ENCODE peak calls at places on chromosome 20, in four cellular contexts. K is neural progenitor cell, E is Panc1, M is cardiac muscle cell. B is an unnamed sample. For H3K27me3, the result is how much of the 10 kb centered on the place peaks cover.

GRCh38 chr20:20360464-20360863 is 7.4 kb upstream of the INSM1 start:
- DNase-seq in K (peak), E (peak), M (peak), B (peak)

GRCh38 chr20:36862857-36863668 is 12.9 kb upstream of the TLDC2 start:
- DNase-seq in K (peak), E (no peak), M (no peak), B (no peak)

GRCh38 chr20:46400253-46400652 is 6.2 kb downstream of the ELMO2 start:
- DNase-seq in K (no peak), E (no peak), M (peak), B (peak)

GRCh38 chr20:6630494-6630893 is 137.0 kb upstream of the BMP2 start:
- DNase-seq in K (no peak), E (no peak), M (peak), B (no peak)

GRCh38 chr20:47576516-47577033 is 74.9 kb downstream of the NCOA3 start:
- DNase-seq in K (peak), E (no peak), M (peak), B (peak)

GRCh38 chr20:44969320-44969879 is 3.1 kb downstream of the STK4 start:
- DNase-seq in K (no peak), E (no peak), M (no peak), B (no peak)

GRCh38 chr20:45963059-45964011 is 8.7 kb downstream of the ZNF335 start:
- DNase-seq in K (peak), E (no peak), M (peak), B (peak)

GRCh38 chr20:60210779-60211617 is 252.8 kb downstream of the CDH26 start:
- DNase-seq in K (peak), E (peak), M (peak), B (peak)

GRCh38 chr20:63318391-63319163 is 25.6 kb downstream of the COL20A1 start:
- DNase-seq in K (no peak), E (no peak), M (no peak), B (no peak)

GRCh38 chr20:731891-732560 is 36.3 kb downstream of the SLC52A3 start:
- DNase-seq in K (no peak), E (no peak), M (no peak), B (no peak)

GRCh38 chr20:59413326-59413865 is 113.0 kb downstream of the EDN3 start:
- DNase-seq in K (peak), E (no peak), M (no peak), B (no peak)

GRCh38 chr20:17066955-17067354 is 159.9 kb upstream of the PCSK2 start:
- DNase-seq in K (no peak), E (no peak), M (no peak), B (no peak)

GRCh38 chr20:51495921-51496545 is 46.5 kb downstream of the NFATC2 start:
- DNase-seq in K (no peak), E (no peak), M (no peak), B (no peak)

GRCh38 chr20:63501818-63502670 is 3.2 kb upstream of the EEF1A2 start:
- DNase-seq in K (peak), E (no peak), M (no peak), B (peak)

GRCh38 chr20:63553933-63554290 is at the start of gene FNDC11:
- DNase-seq in K (peak), E (no peak), M (peak), B (peak)

GRCh38 chr20:10618611-10619245 is 55.1 kb downstream of the JAG1 start:
- DNase-seq in K (peak), E (no peak), M (no peak), B (no peak)

GRCh38 chr20:41094656-41095055 is 42.7 kb upstream of the PLCG1 start:
- DNase-seq in K (no peak), E (no peak), M (peak), B (no peak)

GRCh38 chr20:23284009-23284408 is 66.6 kb upstream of the NXT1 start:
- DNase-seq in K (no peak), E (no peak), M (no peak), B (no peak)

GRCh38 chr20:10076126-10077080 is 41.6 kb downstream of the ANKEF1 start:
- DNase-seq in K (no peak), E (no peak), M (peak), B (no peak)

GRCh38 chr20:58713801-58714339 is 21.3 kb downstream of the NPEPL1 start:
- DNase-seq in K (no peak), E (no peak), M (no peak), B (peak)

GRCh38 chr20:64146936-64147451 is 17.3 kb upstream of the MYT1 start:
- DNase-seq in K (no peak), E (no peak), M (no peak), B (no peak)

GRCh38 chr20:24672886-24673677 is 203.7 kb downstream of the SYNDIG1 start:
- DNase-seq in K (no peak), E (no peak), M (peak), B (no peak)

GRCh38 chr20:35564905-35565304 is 23.0 kb downstream of the ERGIC3 start:
- DNase-seq in K (no peak), E (no peak), M (no peak), B (no peak)

GRCh38 chr20:33814238-33814712 is 3.1 kb downstream of the CHMP4B start:
- DNase-seq in K (no peak), E (no peak), M (no peak), B (no peak)

GRCh38 chr20:18504479-18505060 is 3.2 kb upstream of the SEC23B start:
- DNase-seq in K (no peak), E (no peak), M (peak), B (peak)

GRCh38 chr20:12019677-12020076 is 102.0 kb downstream of the BTBD3 start:
- DNase-seq in K (no peak), E (no peak), M (no peak), B (no peak)

GRCh38 chr20:59933296-59933848 is at the start of gene SYCP2:
- DNase-seq in K (no peak), E (no peak), M (peak), B (peak)

GRCh38 chr20:46905364-46906125 is 10.9 kb downstream of the EYA2 start:
- DNase-seq in K (no peak), E (no peak), M (peak), B (no peak)

DNA sequence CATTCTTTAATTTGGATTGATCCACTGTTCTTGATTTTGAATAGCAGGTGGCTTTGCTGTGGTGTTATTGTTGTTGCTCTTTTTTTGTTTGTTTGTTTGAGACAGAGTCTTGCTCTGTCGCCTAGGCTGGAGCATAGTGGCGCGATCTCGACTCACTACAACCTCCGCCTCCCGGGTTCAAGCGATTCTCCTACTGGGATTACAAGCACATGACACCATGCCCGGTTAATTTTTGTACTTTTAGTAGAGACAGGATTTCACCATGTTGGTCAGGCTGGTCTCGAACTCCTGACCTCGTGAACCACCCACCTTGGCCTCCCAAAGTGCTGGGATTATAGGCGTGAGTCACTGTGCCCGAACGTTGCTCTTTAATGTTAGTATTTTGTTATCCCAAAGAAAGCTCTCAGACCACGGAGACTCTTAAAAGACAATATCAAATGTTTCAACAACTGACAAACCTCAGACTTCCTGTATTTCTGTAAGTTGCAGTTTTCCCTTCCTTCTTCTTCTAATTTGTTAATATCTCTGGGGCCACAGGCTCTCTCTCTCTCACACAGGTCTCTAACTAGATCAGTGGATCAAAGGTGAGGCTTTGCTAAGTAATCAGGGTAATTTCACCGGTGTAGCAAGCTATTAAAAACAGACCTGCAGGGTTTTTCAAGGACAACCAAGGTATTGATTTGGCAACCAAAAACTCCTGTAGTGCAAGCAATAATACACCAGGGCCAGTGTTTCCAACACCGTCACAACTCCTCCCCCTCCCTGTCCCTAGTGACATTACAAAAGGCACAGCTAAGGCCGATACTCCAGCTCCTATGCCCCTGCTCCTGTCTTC is 48.8 kb upstream of the ZNF217 start:
- DNase-seq in K (peak), E (no peak), M (peak), B (peak)
- H3K4me3 ChIP-seq in K (no peak), E (no peak), M (no peak), B (no peak)

GRCh38 chr20:38141154-38141888 is 23.7 kb downstream of the TGM2 start:
- DNase-seq in K (no peak), E (no peak), M (no peak), B (no peak)
- H3K27me3 ChIP-seq in K (under half), E (under half), M (under half), B (under half)

DNA sequence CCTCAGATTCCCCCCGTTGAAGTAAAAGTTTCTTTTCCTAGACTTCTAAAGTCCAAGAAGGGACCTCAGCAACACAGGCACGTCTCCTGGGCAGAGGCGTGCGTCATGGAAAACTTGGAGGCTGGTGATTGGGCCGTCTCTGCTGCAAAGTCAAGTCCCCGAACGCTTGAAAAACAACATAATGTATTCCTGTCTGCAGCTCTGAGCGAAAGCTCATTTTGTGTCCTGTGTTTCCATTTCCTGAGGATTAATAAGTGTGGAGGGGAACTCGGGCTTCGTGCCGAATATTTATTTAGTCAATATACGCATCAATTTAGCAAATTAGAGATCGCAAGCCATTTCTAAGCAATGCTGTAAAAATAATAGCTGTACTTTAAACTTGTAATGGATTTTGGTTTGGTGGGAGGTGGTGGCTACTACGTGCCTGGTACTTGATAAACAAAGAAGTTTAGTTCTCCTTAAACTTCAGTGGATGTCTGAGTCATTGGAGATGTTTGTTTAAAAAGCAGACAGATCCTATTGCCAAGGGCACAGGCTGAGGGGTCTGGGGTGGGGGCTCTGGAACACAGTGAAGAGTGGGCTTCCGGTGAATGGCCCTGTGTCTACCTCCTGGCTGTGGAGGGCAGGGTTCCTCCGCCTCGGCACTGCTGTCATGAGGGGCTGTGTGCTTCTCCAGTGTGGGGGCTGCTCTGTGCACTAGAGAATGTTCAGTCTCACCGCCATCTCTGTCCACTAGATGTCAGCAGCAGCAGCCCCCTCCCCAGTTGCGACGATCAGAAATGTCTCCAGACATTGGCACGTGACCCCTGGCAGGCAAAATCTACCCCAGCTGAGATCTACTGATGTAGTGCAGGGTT is 21.8 kb downstream of the PCK1 start:
- DNase-seq in K (peak), E (no peak), M (peak), B (peak)
- TF ChIP-seq CTCF in K (peak), E (peak), M (no peak), B (no peak)

GRCh38 chr20:50274570-50275430 is 84.2 kb downstream of the CEBPB start:
- DNase-seq in K (no peak), E (no peak), M (no peak), B (peak)

GRCh38 chr20:50277064-50277415 is 86.4 kb downstream of the CEBPB start:
- DNase-seq in K (no peak), E (no peak), M (no peak), B (no peak)

GRCh38 chr20:50278377-50278683 is 87.7 kb downstream of the CEBPB start:
- DNase-seq in K (no peak), E (no peak), M (no peak), B (no peak)

GRCh38 chr20:50277460-50278376 is 87.1 kb downstream of the CEBPB start:
- DNase-seq in K (no peak), E (no peak), M (no peak), B (no peak)

GRCh38 chr20:50276119-50277063 is 85.8 kb downstream of the CEBPB start:
- DNase-seq in K (no peak), E (no peak), M (no peak), B (no peak)
- H3K4me3 ChIP-seq in K (no peak), E (no peak), M (no peak), B (no peak)

GRCh38 chr20:61725145-61725544 is 340.5 kb downstream of the TAF4 start:
- DNase-seq in K (no peak), E (no peak), M (no peak), B (no peak)
- H3K27me3 ChIP-seq in K (under half), E (under half), M (under half), B (under half)

DNA sequence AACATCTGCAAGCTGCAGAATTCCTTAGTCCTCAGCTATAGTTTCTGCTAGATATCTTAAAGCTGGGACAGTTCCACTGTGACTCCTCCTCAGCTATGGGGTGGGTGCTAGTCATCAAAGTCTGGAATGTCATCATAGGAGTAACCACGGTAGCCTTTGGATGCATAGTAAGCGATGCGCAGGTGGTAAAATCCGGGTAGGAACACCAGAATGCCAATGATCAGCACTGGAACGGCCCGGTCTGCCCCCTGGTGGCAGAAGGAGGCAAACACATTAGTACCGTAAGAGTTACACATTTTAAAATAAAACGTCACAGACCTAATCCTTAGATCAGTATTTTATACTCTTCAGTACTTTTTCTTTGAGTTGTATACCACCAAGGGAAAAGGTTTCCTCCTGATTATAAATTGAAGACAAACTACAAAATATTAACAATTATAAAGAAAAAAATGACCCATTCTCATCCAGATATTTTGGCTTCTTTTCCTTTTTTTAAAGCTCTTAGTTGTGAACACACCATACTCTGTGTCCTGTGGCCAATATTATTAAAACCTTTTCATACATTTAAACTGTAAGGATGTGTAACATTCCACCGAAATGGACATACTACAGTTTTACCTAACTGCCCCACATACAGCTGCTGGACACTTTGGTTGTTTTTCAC is 18.9 kb downstream of the PCNA start:
- DNase-seq in K (peak), E (peak), M (peak), B (peak)
- TF ChIP-seq CTCF in K (peak), E (peak), M (peak), B (peak)

GRCh38 chr20:31716351-31716750 is 6.3 kb downstream of the BCL2L1 start:
- DNase-seq in K (no peak), E (no peak), M (no peak), B (no peak)
- H3K4me3 ChIP-seq in K (no peak), E (no peak), M (no peak), B (no peak)

GRCh38 chr20:14521436-14521835 is 184.0 kb upstream of the FLRT3 start:
- DNase-seq in K (no peak), E (no peak), M (no peak), B (no peak)
- H3K27me3 ChIP-seq in K (under half), E (under half), M (under half), B (under half)